ENCODE peak calls at places on chromosomes 13 and 19, in nine cellular contexts. X, U, K, H, D, V, E, M and T are unnamed samples.

GRCh38 chr19:35555301-35556005 is 8.0 kb downstream of the ATP4A start:
- DNase-seq in X (peak), U (no peak), K (no peak), H (no peak), D (peak), V (peak), E (no peak), M (no peak), T (peak)

GRCh38 chr19:19372656-19373416 is 32.6 kb upstream of the GATAD2A start:
- DNase-seq in X (peak), U (peak), K (no peak), H (peak), D (peak), V (peak), E (no peak), M (peak), T (peak)

GRCh38 chr13:50225188-50226155 is 210.2 kb downstream of the KCNRG start:
- DNase-seq in X (no peak), U (no peak), K (no peak), H (no peak), D (no peak), V (no peak), E (no peak), M (no peak), T (no peak)

GRCh38 chr13:111903143-111903542 is 163.8 kb upstream of the SOX1 start:
- DNase-seq in X (no peak), U (peak), K (no peak), H (no peak), D (no peak), V (no peak), E (no peak), M (no peak), T (no peak)

GRCh38 chr19:43488179-43488578 is 16.4 kb downstream of the PHLDB3 start:
- DNase-seq in X (no peak), U (no peak), K (no peak), H (no peak), D (no peak), V (no peak), E (no peak), M (no peak), T (no peak)

GRCh38 chr19:30447276-30447870 is 75.2 kb downstream of the ZNF536 start:
- DNase-seq in X (peak), U (no peak), K (no peak), H (no peak), D (no peak), V (peak), E (no peak), M (no peak), T (no peak)

GRCh38 chr13:72255908-72256307 is 388.9 kb upstream of the DACH1 start:
- DNase-seq in X (peak), U (no peak), K (no peak), H (no peak), D (no peak), V (no peak), E (no peak), M (no peak), T (no peak)

GRCh38 chr13:33236021-33236420 is 49.5 kb downstream of the STARD13 start:
- DNase-seq in X (peak), U (peak), K (no peak), H (no peak), D (peak), V (no peak), E (no peak), M (no peak), T (no peak)

GRCh38 chr19:32603961-32604360 is 23.0 kb downstream of the PDCD5 start:
- DNase-seq in X (no peak), U (no peak), K (no peak), H (no peak), D (no peak), V (no peak), E (no peak), M (no peak), T (no peak)

GRCh38 chr13:108961542-108962125 is 332.2 kb downstream of the MYO16 start:
- DNase-seq in X (peak), U (peak), K (no peak), H (peak), D (peak), V (no peak), E (peak), M (no peak), T (peak)

GRCh38 chr19:3179739-3180293 is 1.2 kb downstream of the S1PR4 start:
- DNase-seq in X (no peak), U (no peak), K (no peak), H (no peak), D (no peak), V (peak), E (no peak), M (no peak), T (peak)

GRCh38 chr19:5268801-5269200 is 71.8 kb downstream of the PTPRS start:
- DNase-seq in X (no peak), U (no peak), K (no peak), H (no peak), D (no peak), V (no peak), E (no peak), M (no peak), T (no peak)

GRCh38 chr13:41610426-41610825 is 153.1 kb downstream of the RGCC start:
- DNase-seq in X (peak), U (peak), K (peak), H (no peak), D (peak), V (no peak), E (no peak), M (no peak), T (no peak)

GRCh38 chr13:111486801-111487200 is 166.4 kb downstream of the TEX29 start:
- DNase-seq in X (no peak), U (no peak), K (no peak), H (peak), D (no peak), V (no peak), E (no peak), M (peak), T (no peak)

GRCh38 chr19:13240312-13241022 is 90.3 kb downstream of the IER2 start:
- DNase-seq in X (no peak), U (peak), K (no peak), H (no peak), D (no peak), V (no peak), E (no peak), M (no peak), T (no peak)

GRCh38 chr13:64997438-64997837 is 2232.7 kb downstream of the PCDH9 start:
- DNase-seq in X (no peak), U (no peak), K (no peak), H (no peak), D (no peak), V (no peak), E (no peak), M (no peak), T (no peak)
- TF ChIP-seq CTCF in X (no peak), U (no peak), K (no peak), H (no peak), D (no peak), V (no peak), E (no peak), M (no peak), T (no peak)

GRCh38 chr19:49085020-49085867 is at the start of gene SNRNP70:
- DNase-seq in X (peak), U (peak), K (peak), H (peak), D (peak), V (peak), E (peak), M (peak), T (peak)
- TF ChIP-seq CTCF in X (no peak), U (peak), K (no peak), H (peak), D (no peak), V (peak), E (no peak), M (no peak), T (no peak)

GRCh38 chr19:7336321-7336973 is 12.3 kb upstream of the ARHGEF18 start:
- DNase-seq in X (no peak), U (no peak), K (no peak), H (no peak), D (no peak), V (peak), E (no peak), M (no peak), T (no peak)

GRCh38 chr19:7333198-7334118 is 15.3 kb upstream of the ARHGEF18 start:
- DNase-seq in X (no peak), U (no peak), K (no peak), H (peak), D (no peak), V (peak), E (no peak), M (no peak), T (peak)

GRCh38 chr19:7342143-7342542 is 6.6 kb upstream of the ARHGEF18 start:
- DNase-seq in X (no peak), U (no peak), K (no peak), H (no peak), D (no peak), V (peak), E (no peak), M (no peak), T (no peak)

GRCh38 chr19:7340959-7341837 is 7.5 kb upstream of the ARHGEF18 start:
- DNase-seq in X (peak), U (no peak), K (peak), H (peak), D (peak), V (peak), E (peak), M (peak), T (no peak)

GRCh38 chr19:7337380-7338194 is 11.2 kb upstream of the ARHGEF18 start:
- DNase-seq in X (no peak), U (no peak), K (no peak), H (peak), D (no peak), V (peak), E (no peak), M (no peak), T (peak)
- TF ChIP-seq CTCF in X (no peak), U (no peak), K (no peak), H (no peak), D (no peak), V (peak), E (no peak), M (no peak), T (no peak)

DNA sequence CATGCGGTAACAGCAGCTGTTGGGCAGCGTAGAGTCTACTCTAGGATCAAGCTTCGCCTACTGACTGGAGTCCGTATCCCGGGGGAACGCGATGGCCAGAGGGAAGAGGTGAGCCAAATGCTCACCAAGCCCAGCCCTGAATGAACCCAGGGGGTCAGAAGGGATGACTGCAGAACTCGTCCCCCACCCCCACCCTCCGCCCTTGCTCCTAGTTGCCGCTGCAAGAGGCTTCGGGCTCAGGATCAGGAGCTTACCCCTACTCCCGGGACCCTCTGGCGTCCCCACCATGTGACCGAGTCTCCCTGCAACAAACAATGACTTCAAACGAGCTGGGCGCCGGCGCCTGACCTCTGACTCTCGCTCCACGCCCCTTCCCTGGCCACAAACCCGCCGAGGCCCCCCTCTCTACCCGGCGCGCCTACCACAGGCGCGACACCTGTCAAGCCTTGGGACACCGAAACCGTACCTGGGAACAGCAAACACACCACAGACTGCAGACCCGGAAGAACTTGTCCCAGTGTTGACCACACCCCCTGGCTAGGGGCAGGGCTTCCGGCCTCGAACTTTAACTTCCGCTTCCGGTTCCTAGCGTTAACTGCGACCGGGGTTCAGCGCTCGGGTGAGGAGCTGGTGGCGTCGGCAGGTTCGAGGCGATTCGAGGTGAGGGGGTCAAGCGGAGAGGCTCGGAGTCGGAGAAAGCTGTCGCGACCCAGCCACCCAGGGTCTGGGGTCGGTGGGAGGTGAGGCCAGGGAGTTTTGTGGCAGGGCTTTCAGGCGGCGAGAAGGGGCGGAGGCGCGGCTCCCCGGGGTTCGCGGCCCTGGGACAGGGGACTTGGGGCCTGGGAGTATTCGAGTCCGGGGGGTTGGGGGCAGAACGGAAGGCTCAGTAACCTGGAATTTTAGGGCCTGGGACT is at the start of gene UBL5:
- DNase-seq in X (peak), U (peak), K (peak), H (peak), D (peak), V (peak), E (peak), M (peak), T (peak)
- TF ChIP-seq CTCF in X (no peak), U (no peak), K (no peak), H (no peak), D (no peak), V (no peak), E (no peak), M (no peak), T (no peak)

DNA sequence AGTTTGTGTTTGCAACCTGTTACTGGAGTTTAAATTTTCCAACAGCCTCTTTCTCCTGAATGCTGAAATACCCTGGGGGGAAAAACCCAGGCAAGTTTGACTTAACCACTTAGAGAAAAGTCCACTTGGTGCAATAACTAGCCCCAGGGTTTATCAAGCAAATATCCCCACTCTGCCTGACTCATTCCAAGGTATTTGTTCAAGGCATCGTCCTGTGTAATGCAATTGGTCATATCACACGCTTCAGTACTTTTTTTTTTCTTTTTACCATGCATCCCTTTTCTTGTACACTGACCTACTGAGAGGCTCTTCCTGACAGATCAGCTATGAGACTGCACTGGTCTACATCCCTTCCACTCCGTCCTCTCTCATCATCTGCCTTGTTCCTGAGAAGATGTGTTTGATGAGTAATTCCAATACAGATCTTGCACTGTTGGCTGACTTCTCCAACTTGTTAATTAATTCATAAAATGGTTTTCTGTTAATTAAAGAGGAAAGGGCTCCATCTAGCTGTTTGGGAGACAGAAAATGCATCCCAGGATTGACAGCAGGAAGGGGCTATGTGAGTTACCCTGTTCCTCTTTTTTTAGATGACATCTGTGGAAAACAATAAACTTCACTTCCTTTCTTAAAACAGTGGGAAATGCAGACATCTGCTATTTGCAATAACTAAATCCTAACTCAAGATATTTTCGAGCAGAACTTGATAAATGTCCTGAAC is 212.6 kb upstream of the IRS2 start:
- DNase-seq in X (peak), U (peak), K (peak), H (no peak), D (peak), V (no peak), E (no peak), M (no peak), T (no peak)
- TF ChIP-seq CTCF in X (no peak), U (peak), K (no peak), H (no peak), D (no peak), V (no peak), E (no peak), M (no peak), T (no peak)

DNA sequence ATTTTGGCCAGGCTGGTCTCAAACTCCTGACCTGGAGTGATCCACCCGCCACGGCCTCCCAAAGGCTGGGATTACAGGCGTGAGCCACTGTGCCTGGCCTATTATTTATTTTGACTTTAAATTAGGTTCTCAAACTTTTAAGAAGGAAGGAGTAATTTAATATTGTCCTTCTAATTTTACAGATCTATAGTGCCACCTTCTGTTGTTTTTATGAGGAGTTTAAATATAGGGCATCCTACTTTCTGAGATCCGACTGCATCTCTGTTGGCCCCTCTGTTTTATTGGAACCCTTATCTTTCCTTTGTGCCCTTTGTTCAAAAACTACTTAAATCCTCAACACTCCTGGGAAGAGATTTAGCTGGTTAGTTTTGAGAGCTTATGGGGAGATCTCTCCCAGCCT is 25.4 kb upstream of the ZMYM5 start:
- DNase-seq in X (peak), U (no peak), K (no peak), H (no peak), D (peak), V (no peak), E (no peak), M (no peak), T (no peak)
- TF ChIP-seq CTCF in X (peak), U (peak), K (peak), H (no peak), D (peak), V (peak), E (peak), M (no peak), T (no peak)